ENCODE peak calls at places on chromosomes 16 and 17, in seven cellular contexts. Z is stimulated activated CD8-positive, alpha-beta memory T cell treated with anti-CD3 and anti-CD28 coated beads, Interleukin-7, amount 100 ng/mL, for 1 hour; A is Kasumi-1; G is suprapubic skin; V is CD8-positive, alpha-beta memory T cell; Q is MG63; O is stomach. U is an unnamed sample.

GRCh38 chr17:36817483-36818048 is 119.7 kb upstream of the LHX1 start:
- DNase-seq in Z (no peak), A (no peak), G (no peak), V (no peak), Q (no peak), O (no peak), U (no peak)

GRCh38 chr17:37148171-37148570 is 199.4 kb downstream of the AATF start:
- DNase-seq in Z (no peak), A (no peak), G (no peak), V (no peak), Q (no peak), O (no peak), U (no peak)

GRCh38 chr16:58670946-58671583 is 13.5 kb downstream of the SLC38A7 start:
- DNase-seq in Z (no peak), A (no peak), G (no peak), V (no peak), Q (no peak), O (no peak), U (no peak)

GRCh38 chr16:67034478-67034877 is 5.5 kb downstream of the CBFB start:
- DNase-seq in Z (no peak), A (no peak), G (no peak), V (no peak), Q (no peak), O (no peak), U (no peak)

GRCh38 chr17:72614871-72615626 is 477.4 kb downstream of the SLC39A11 start:
- DNase-seq in Z (no peak), A (no peak), G (no peak), V (no peak), Q (no peak), O (peak), U (no peak)

GRCh38 chr17:44829558-44830358 is at the start of gene GJC1:
- DNase-seq in Z (no peak), A (no peak), G (no peak), V (peak), Q (peak), O (no peak), U (no peak)

GRCh38 chr17:58301504-58302150 is 20.9 kb upstream of the MPO start:
- DNase-seq in Z (no peak), A (no peak), G (no peak), V (no peak), Q (no peak), O (peak), U (no peak)

GRCh38 chr17:7383742-7384488 is 3.0 kb downstream of the TNK1 start:
- DNase-seq in Z (peak), A (peak), G (no peak), V (peak), Q (no peak), O (peak), U (no peak)

GRCh38 chr17:64975318-64976087 is 56.2 kb upstream of the LRRC37A3 start:
- DNase-seq in Z (peak), A (peak), G (peak), V (peak), Q (peak), O (peak), U (peak)

GRCh38 chr17:48441231-48441711 is 11.3 kb upstream of the SKAP1 start:
- DNase-seq in Z (no peak), A (peak), G (no peak), V (peak), Q (no peak), O (no peak), U (no peak)

GRCh38 chr16:54287758-54288591 is 1.4 kb upstream of the IRX3 start:
- DNase-seq in Z (no peak), A (no peak), G (no peak), V (no peak), Q (no peak), O (no peak), U (no peak)

GRCh38 chr17:43552229-43552837 is 6.2 kb upstream of the ETV4 start:
- DNase-seq in Z (no peak), A (no peak), G (no peak), V (no peak), Q (no peak), O (no peak), U (no peak)

GRCh38 chr17:80455784-80456183 is 20.6 kb downstream of the NPTX1 start:
- DNase-seq in Z (no peak), A (no peak), G (no peak), V (no peak), Q (no peak), O (no peak), U (no peak)

GRCh38 chr17:77795685-77796084 is 162.8 kb upstream of the TNRC6C start:
- DNase-seq in Z (no peak), A (no peak), G (no peak), V (no peak), Q (no peak), O (no peak), U (no peak)

U was measured in C1 segment of cervical spinal cord.